ENCODE peak calls at places on chromosome 19, in eight cellular contexts. One of them, this sample, is unnamed.

GRCh38 chr19:24065243-24065642 is 21.7 kb upstream of the ZNF254 start:
- DNase-seq in HT1080: no peak
- DNase-seq in HCT116: no peak
- DNase-seq in ELR: no peak
- DNase-seq in stimulated activated CD8-positive, alpha-beta memory T cell treated with anti-CD3 and anti-CD28 coated beads, Interleukin-7, amount 100 ng/mL, for 4 hours: no peak
- DNase-seq in AG10803: no peak
- DNase-seq in AG08395: no peak
- DNase-seq in astrocyte of the hippocampus: no peak
- DNase-seq in this sample: no peak

GRCh38 chr19:15378529-15379082 is 981 bp downstream of the AKAP8 start:
- DNase-seq in HT1080: peak; percentile 38
- DNase-seq in HCT116: no peak
- DNase-seq in ELR: peak; percentile 67
- DNase-seq in stimulated activated CD8-positive, alpha-beta memory T cell treated with anti-CD3 and anti-CD28 coated beads, Interleukin-7, amount 100 ng/mL, for 4 hours: peak; percentile 24
- DNase-seq in AG10803: peak; percentile 49
- DNase-seq in AG08395: peak; percentile 65
- DNase-seq in astrocyte of the hippocampus: peak; percentile 73
- DNase-seq in this sample: peak; percentile 79

GRCh38 chr19:15251749-15252397 is 19.6 kb upstream of the EPHX3 start:
- DNase-seq in HT1080: peak; percentile 90
- DNase-seq in HCT116: no peak
- DNase-seq in ELR: peak; percentile 91
- DNase-seq in stimulated activated CD8-positive, alpha-beta memory T cell treated with anti-CD3 and anti-CD28 coated beads, Interleukin-7, amount 100 ng/mL, for 4 hours: no peak
- DNase-seq in AG10803: peak; percentile 98
- DNase-seq in AG08395: peak; percentile 91
- DNase-seq in astrocyte of the hippocampus: peak; percentile 91
- DNase-seq in this sample: peak; percentile 90

GRCh38 chr19:982567-983170 is 1.5 kb upstream of the WDR18 start:
- DNase-seq in HT1080: peak; percentile 54
- DNase-seq in HCT116: no peak
- DNase-seq in ELR: peak; percentile 67
- DNase-seq in stimulated activated CD8-positive, alpha-beta memory T cell treated with anti-CD3 and anti-CD28 coated beads, Interleukin-7, amount 100 ng/mL, for 4 hours: peak; percentile 67
- DNase-seq in AG10803: peak; percentile 39
- DNase-seq in AG08395: peak; percentile 92
- DNase-seq in astrocyte of the hippocampus: peak; percentile 86
- DNase-seq in this sample: peak; percentile 40

GRCh38 chr19:49802836-49803528 is 10.1 kb downstream of the FUZ start:
- DNase-seq in HT1080: no peak
- DNase-seq in HCT116: no peak
- DNase-seq in ELR: no peak
- DNase-seq in stimulated activated CD8-positive, alpha-beta memory T cell treated with anti-CD3 and anti-CD28 coated beads, Interleukin-7, amount 100 ng/mL, for 4 hours: no peak
- DNase-seq in AG10803: no peak
- DNase-seq in AG08395: no peak
- DNase-seq in astrocyte of the hippocampus: no peak
- DNase-seq in this sample: no peak

GRCh38 chr19:30671622-30672051 is 299.5 kb downstream of the ZNF536 start:
- DNase-seq in HT1080: no peak
- DNase-seq in HCT116: no peak
- DNase-seq in ELR: no peak
- DNase-seq in stimulated activated CD8-positive, alpha-beta memory T cell treated with anti-CD3 and anti-CD28 coated beads, Interleukin-7, amount 100 ng/mL, for 4 hours: no peak
- DNase-seq in AG10803: peak; percentile 53
- DNase-seq in AG08395: peak; percentile 32
- DNase-seq in astrocyte of the hippocampus: peak; percentile 33
- DNase-seq in this sample: peak; percentile 52

GRCh38 chr19:13094771-13095392 is 7.8 kb downstream of the LYL1 start:
- DNase-seq in HT1080: no peak
- DNase-seq in HCT116: no peak
- DNase-seq in ELR: no peak
- DNase-seq in stimulated activated CD8-positive, alpha-beta memory T cell treated with anti-CD3 and anti-CD28 coated beads, Interleukin-7, amount 100 ng/mL, for 4 hours: no peak
- DNase-seq in AG10803: no peak
- DNase-seq in AG08395: no peak
- DNase-seq in astrocyte of the hippocampus: no peak
- DNase-seq in this sample: no peak

GRCh38 chr19:39870171-39870971 is 24.2 kb upstream of the FBL start:
- DNase-seq in HT1080: peak; percentile 17
- DNase-seq in HCT116: no peak
- DNase-seq in ELR: no peak
- DNase-seq in stimulated activated CD8-positive, alpha-beta memory T cell treated with anti-CD3 and anti-CD28 coated beads, Interleukin-7, amount 100 ng/mL, for 4 hours: no peak
- DNase-seq in AG10803: no peak
- DNase-seq in AG08395: no peak
- DNase-seq in astrocyte of the hippocampus: no peak
- DNase-seq in this sample: no peak

GRCh38 chr19:40053491-40053890 is 2.5 kb downstream of the ZNF780B start:
- DNase-seq in HT1080: no peak
- DNase-seq in HCT116: no peak
- DNase-seq in ELR: no peak
- DNase-seq in stimulated activated CD8-positive, alpha-beta memory T cell treated with anti-CD3 and anti-CD28 coated beads, Interleukin-7, amount 100 ng/mL, for 4 hours: no peak
- DNase-seq in AG10803: no peak
- DNase-seq in AG08395: no peak
- DNase-seq in astrocyte of the hippocampus: no peak
- DNase-seq in this sample: no peak

GRCh38 chr19:44356383-44357111 is at the start of gene ZNF112:
- DNase-seq in HT1080: peak; percentile 97
- DNase-seq in HCT116: peak; percentile 90
- DNase-seq in ELR: peak; percentile 91
- DNase-seq in stimulated activated CD8-positive, alpha-beta memory T cell treated with anti-CD3 and anti-CD28 coated beads, Interleukin-7, amount 100 ng/mL, for 4 hours: no peak
- DNase-seq in AG10803: peak; percentile 89
- DNase-seq in AG08395: peak; percentile 77
- DNase-seq in astrocyte of the hippocampus: peak; percentile 95
- DNase-seq in this sample: peak; percentile 86

GRCh38 chr19:19405919-19406877 is 723 bp downstream of the GATAD2A start:
- DNase-seq in HT1080: peak; percentile 43
- DNase-seq in HCT116: no peak
- DNase-seq in ELR: peak; percentile 67
- DNase-seq in stimulated activated CD8-positive, alpha-beta memory T cell treated with anti-CD3 and anti-CD28 coated beads, Interleukin-7, amount 100 ng/mL, for 4 hours: peak; percentile 57
- DNase-seq in AG10803: peak; percentile 58
- DNase-seq in AG08395: peak; percentile 24
- DNase-seq in astrocyte of the hippocampus: peak; percentile 63
- DNase-seq in this sample: peak; percentile 74

GRCh38 chr19:10120538-10121198 is 969 bp upstream of the EIF3G start:
- DNase-seq in HT1080: peak; percentile 90
- DNase-seq in HCT116: no peak
- DNase-seq in ELR: peak; percentile 97
- DNase-seq in stimulated activated CD8-positive, alpha-beta memory T cell treated with anti-CD3 and anti-CD28 coated beads, Interleukin-7, amount 100 ng/mL, for 4 hours: no peak
- DNase-seq in AG10803: peak; percentile 92
- DNase-seq in AG08395: peak; percentile 82
- DNase-seq in astrocyte of the hippocampus: peak; percentile 75
- DNase-seq in this sample: peak; percentile 91

GRCh38 chr19:38443458-38444001 is 10.0 kb downstream of the RYR1 start:
- DNase-seq in HT1080: no peak
- DNase-seq in HCT116: no peak
- DNase-seq in ELR: no peak
- DNase-seq in stimulated activated CD8-positive, alpha-beta memory T cell treated with anti-CD3 and anti-CD28 coated beads, Interleukin-7, amount 100 ng/mL, for 4 hours: no peak
- DNase-seq in AG10803: no peak
- DNase-seq in AG08395: no peak
- DNase-seq in astrocyte of the hippocampus: no peak
- DNase-seq in this sample: no peak

GRCh38 chr19:43812689-43813088 is 10.4 kb upstream of the LYPD5 start:
- DNase-seq in HT1080: no peak
- DNase-seq in HCT116: no peak
- DNase-seq in ELR: no peak
- DNase-seq in stimulated activated CD8-positive, alpha-beta memory T cell treated with anti-CD3 and anti-CD28 coated beads, Interleukin-7, amount 100 ng/mL, for 4 hours: no peak
- DNase-seq in AG10803: no peak
- DNase-seq in AG08395: no peak
- DNase-seq in astrocyte of the hippocampus: no peak
- DNase-seq in this sample: no peak

GRCh38 chr19:50679177-50680125 is 30.2 kb downstream of the C19orf81 start:
- DNase-seq in HT1080: peak; percentile 65
- DNase-seq in HCT116: peak; percentile 87
- DNase-seq in ELR: peak; percentile 82
- DNase-seq in stimulated activated CD8-positive, alpha-beta memory T cell treated with anti-CD3 and anti-CD28 coated beads, Interleukin-7, amount 100 ng/mL, for 4 hours: peak; percentile 61
- DNase-seq in AG10803: peak; percentile 56
- DNase-seq in AG08395: peak; percentile 98
- DNase-seq in astrocyte of the hippocampus: peak; percentile 73
- DNase-seq in this sample: peak; percentile 82